ENCODE peak calls at places on chromosomes 11 and 22, in seven cellular contexts. A, S, Z, O, I, F and G are unnamed samples.
A peak's percentile ranks its signal among the peaks of the same experiment; 100 is the strongest.

GRCh38 chr22:19497245-19497644 is 17.5 kb downstream of the CDC45 start:
- DNase-seq in F (no peak), S (no peak), Z (peak; percentile 78), A (peak; percentile 78), O (no peak), I (peak; percentile 76), G (no peak)

GRCh38 chr22:44550666-44551491 is 52.8 kb upstream of the RTL6 start:
- DNase-seq in O (no peak), Z (peak; percentile 76), I (peak; percentile 49), A (peak; percentile 96), F (no peak), S (no peak), G (no peak)

GRCh38 chr11:126153999-126154398 is 57.5 kb downstream of the RPUSD4 start:
- DNase-seq in S (peak; percentile 82), I (no peak), F (peak; percentile 10), O (peak; percentile 64), Z (peak; percentile 46), A (peak; percentile 97), G (no peak)

GRCh38 chr22:35452351-35452781 is 52.4 kb downstream of the MCM5 start:
- DNase-seq in Z (no peak), F (no peak), A (no peak), I (no peak), O (no peak), S (no peak), G (no peak)

GRCh38 chr11:114368918-114369680 is 31.2 kb downstream of the C11orf71 start:
- DNase-seq in S (no peak), O (no peak), F (no peak), A (no peak), Z (peak; percentile 80), I (peak; percentile 57), G (no peak)

GRCh38 chr11:68756171-68756766 is 4.9 kb upstream of the TESMIN start:
- DNase-seq in Z (peak; percentile 55), S (no peak), F (no peak), O (no peak), A (no peak), I (peak; percentile 21), G (no peak)

GRCh38 chr11:67731583-67731982 is 57.2 kb upstream of the ALDH3B2 start:
- DNase-seq in O (peak; percentile 33), A (no peak), I (no peak), F (no peak), S (no peak), Z (peak; percentile 12), G (no peak)

GRCh38 chr22:42308887-42309468 is 38.5 kb upstream of the TCF20 start:
- DNase-seq in A (no peak), I (no peak), O (no peak), F (no peak), Z (no peak), S (no peak), G (no peak)

GRCh38 chr11:41985799-41986198 is 526.3 kb upstream of the LRRC4C start:
- DNase-seq in A (no peak), Z (no peak), S (no peak), I (no peak), O (no peak), F (no peak), G (no peak)

GRCh38 chr11:73267122-73267846 is 4.9 kb upstream of the P2RY6 start:
- DNase-seq in Z (no peak), O (no peak), S (no peak), F (no peak), A (no peak), I (no peak), G (no peak)

GRCh38 chr22:49934144-49934890 is 15.9 kb downstream of the CRELD2 start:
- DNase-seq in A (peak; percentile 47), O (no peak), Z (peak; percentile 18), S (no peak), F (no peak), I (no peak), G (no peak)

GRCh38 chr11:80621871-80622270 is 1181.0 kb upstream of the TENM4 start:
- DNase-seq in Z (peak; percentile 52), S (no peak), A (no peak), O (no peak), F (no peak), I (no peak), G (no peak)

GRCh38 chr22:25623851-25624250 is 59.4 kb downstream of the GRK3 start:
- DNase-seq in O (no peak), I (no peak), F (no peak), Z (no peak), A (no peak), S (no peak), G (no peak)

GRCh38 chr22:43004362-43005035 is 10.4 kb downstream of the PACSIN2 start:
- DNase-seq in A (peak; percentile 68), S (no peak), O (no peak), I (no peak), F (no peak), Z (no peak), G (no peak)

GRCh38 chr11:128279861-128280260 is 307.5 kb downstream of the ETS1 start:
- DNase-seq in Z (peak; percentile 23), F (no peak), A (no peak), I (peak; percentile 26), O (no peak), S (no peak), G (no peak)

GRCh38 chr11:17846852-17847453 is 112.4 kb downstream of the KCNC1 start:
- DNase-seq in A (peak; percentile 65), S (peak; percentile 29), I (peak; percentile 31), Z (peak; percentile 53), F (no peak), O (no peak), G (no peak)

GRCh38 chr11:43577566-43578264 is 102.8 kb upstream of the HSD17B12 start:
- DNase-seq in F (no peak), S (no peak), I (no peak), Z (no peak), A (no peak), O (no peak), G (no peak)

GRCh38 chr22:32684822-32685187 is 116.7 kb upstream of the TIMP3 start:
- DNase-seq in S (no peak), F (no peak), Z (no peak), I (no peak), A (peak; percentile 53), O (no peak), G (no peak)

GRCh38 chr11:62370743-62371440 is 33.6 kb downstream of the ASRGL1 start:
- DNase-seq in O (no peak), Z (no peak), A (no peak), I (no peak), F (no peak), S (no peak), G (no peak)

GRCh38 chr11:13595166-13595565 is 73.3 kb upstream of the FAR1 start:
- DNase-seq in O (no peak), F (no peak), I (no peak), S (no peak), Z (no peak), A (no peak), G (no peak)

GRCh38 chr11:119791047-119791446 is 62.0 kb upstream of the NECTIN1 start:
- DNase-seq in I (no peak), Z (no peak), F (no peak), O (no peak), S (peak; percentile 72), A (no peak), G (no peak)

GRCh38 chr22:24510694-24511625 is 15.8 kb downstream of the UPB1 start:
- DNase-seq in S (no peak), I (peak; percentile 16), A (peak; percentile 63), O (no peak), Z (no peak), F (no peak), G (no peak)

GRCh38 chr11:118894192-118894591 is 10.5 kb downstream of the CXCR5 start:
- DNase-seq in O (no peak), A (no peak), Z (no peak), I (no peak), F (no peak), S (no peak), G (no peak)

GRCh38 chr11:130523609-130524008 is 75.2 kb downstream of the ADAMTS15 start:
- DNase-seq in S (no peak), A (peak; percentile 87), Z (peak; percentile 92), F (no peak), I (no peak), O (no peak), G (no peak)

GRCh38 chr22:36625102-36625501 is 78.5 kb downstream of the CACNG2 start:
- DNase-seq in Z (no peak), S (no peak), I (no peak), F (no peak), O (no peak), A (no peak), G (no peak)

GRCh38 chr22:36628561-36629060 is 74.9 kb downstream of the CACNG2 start:
- DNase-seq in F (no peak), A (no peak), I (no peak), O (no peak), Z (no peak), S (peak; percentile 30), G (no peak)

DNA sequence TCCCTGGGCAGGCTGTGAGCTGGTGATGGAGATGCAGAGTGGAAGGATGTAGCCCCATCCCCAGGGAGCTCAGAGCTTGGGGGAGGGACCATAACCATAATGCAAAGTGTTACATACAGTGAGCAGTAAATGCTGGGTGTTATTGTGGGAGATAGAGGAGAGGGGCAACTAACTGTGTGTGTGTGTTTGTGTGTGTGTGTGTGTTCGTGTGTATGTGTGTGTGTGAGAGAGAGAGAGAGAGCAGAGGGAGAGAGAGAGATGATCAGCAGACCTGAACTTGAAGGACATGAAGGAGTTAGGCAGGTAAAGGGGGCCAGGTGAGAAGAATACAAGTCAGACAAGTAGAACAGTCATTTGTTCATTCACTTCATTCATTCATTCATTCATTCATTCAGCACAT is 74.2 kb downstream of the CACNG2 start:
- DNase-seq in I (no peak), Z (no peak), O (no peak), F (no peak), A (no peak), S (no peak), G (no peak)
- TF ChIP-seq EZH2 in I (no peak), Z (no peak), O (no peak), F (no peak), A (no peak), S (no peak), G (no peak)

DNA sequence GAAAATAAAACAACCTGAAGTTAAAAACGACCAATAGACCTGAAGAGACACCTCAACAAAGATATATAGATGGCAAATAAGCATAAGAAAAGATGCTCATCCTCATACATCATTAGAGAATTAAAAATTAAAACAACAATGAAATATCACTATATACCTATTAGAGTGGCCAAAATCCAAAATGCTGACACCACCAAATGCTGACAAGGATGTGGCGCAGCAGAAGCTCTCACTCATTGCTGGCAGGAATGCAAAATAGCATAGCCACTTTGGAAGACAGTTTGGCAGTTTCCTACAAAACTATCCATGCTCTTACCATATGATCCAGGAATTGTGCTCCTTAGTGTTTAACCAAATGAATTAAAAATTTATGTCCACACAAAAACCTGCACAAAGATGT is 55.0 kb upstream of the APOA1 start:
- DNase-seq in Z (no peak), S (no peak), F (no peak), O (no peak), I (no peak), A (no peak), G (no peak)
- H3K4me3 ChIP-seq in Z (no peak overlapping the region), S (no peak overlapping the region), F (no peak overlapping the region), O (no peak overlapping the region), I (no peak overlapping the region), A (no peak overlapping the region), G (no peak overlapping the region)

GRCh38 chr11:1371836-1372465 is 17.8 kb upstream of the BRSK2 start:
- DNase-seq in F (no peak), Z (no peak), A (no peak), S (no peak), I (no peak), O (no peak), G (no peak)
- H3K9me3 ChIP-seq in F (peaks cover under 1% of the 10 kb centered on the region), Z (no peaks in the 10 kb centered on the region), A (no peaks in the 10 kb centered on the region), S (no peaks in the 10 kb centered on the region), I (peaks cover 18% of the 10 kb centered on the region), O (no peaks in the 10 kb centered on the region), G (no peaks in the 10 kb centered on the region)

GRCh38 chr22:39556970-39557811 is 13.4 kb upstream of the CACNA1I start:
- DNase-seq in Z (no peak), A (peak; percentile 18), I (no peak), S (peak; percentile 75), F (no peak), O (peak; percentile 49), G (no peak)
- TF ChIP-seq EZH2 in Z (peak; percentile 42), A (peak; percentile 91), I (peak; percentile 19), S (peak; percentile 60), F (no peak), O (no peak), G (no peak)